ENCODE peak calls at places on chromosomes 16 and 17, in seven cellular contexts. V is anterior cingulate cortex; Y is non-pigmented ciliary epithelial cell; J is tibial artery; C is central memory CD4-positive, alpha-beta T cell; F is renal cortical epithelial cell; G is AG10803. D is an unnamed sample.
A peak's percentile ranks its signal among the peaks of the same experiment; 100 is the strongest.

GRCh38 chr16:48291754-48292153 is 44.4 kb upstream of the ABCC11 start:
- DNase-seq in Y (no peak), F (no peak), V (no peak), J (no peak), C (no peak), G (no peak), D (no peak)

GRCh38 chr17:56141046-56141839 is 12.0 kb upstream of the ANKFN1 start:
- DNase-seq in V (no peak), J (no peak), C (no peak), F (no peak), G (peak; percentile 91), Y (no peak), D (no peak)

GRCh38 chr17:67500261-67500660 is 123.2 kb downstream of the PITPNC1 start:
- DNase-seq in Y (no peak), V (no peak), J (no peak), F (no peak), G (no peak), C (no peak), D (no peak)

GRCh38 chr16:23428351-23428750 is 24.6 kb downstream of the COG7 start:
- DNase-seq in J (no peak), C (no peak), F (no peak), G (no peak), V (no peak), Y (no peak), D (no peak)

GRCh38 chr16:22631264-22631663 is 120.6 kb downstream of the NPIPB5 start:
- DNase-seq in F (no peak), Y (no peak), C (no peak), J (no peak), V (no peak), G (no peak), D (no peak)

GRCh38 chr16:879461-879861 is 78.9 kb upstream of the GNG13 start:
- DNase-seq in Y (no peak), V (no peak), F (no peak), J (no peak), G (no peak), C (no peak), D (peak; percentile 82)

GRCh38 chr17:42101513-42102292 is 3.4 kb upstream of the ZNF385C start:
- DNase-seq in V (peak; percentile 29), G (peak; percentile 57), Y (peak; percentile 22), C (peak; percentile 35), F (peak; percentile 46), J (peak; percentile 82), D (no peak)

GRCh38 chr16:69890114-69890890 is 60.8 kb upstream of the CLEC18A start:
- DNase-seq in F (peak; percentile 89), Y (no peak), V (peak; percentile 88), J (peak; percentile 77), G (peak; percentile 75), C (no peak), D (peak; percentile 22)

GRCh38 chr17:64313577-64313976 is 50.5 kb upstream of the TEX2 start:
- DNase-seq in Y (no peak), G (no peak), F (no peak), J (no peak), C (no peak), V (no peak), D (no peak)

GRCh38 chr17:58377005-58377660 is 25.1 kb upstream of the SUPT4H1 start:
- DNase-seq in C (no peak), F (peak; percentile 54), G (no peak), V (no peak), Y (no peak), J (no peak), D (peak; percentile 81)

GRCh38 chr17:4206945-4207344 is 56.8 kb downstream of the ANKFY1 start:
- DNase-seq in F (no peak), V (no peak), J (no peak), G (no peak), Y (no peak), C (no peak), D (no peak)

GRCh38 chr16:73697336-73697735 is 599.3 kb upstream of the PSMD7 start:
- DNase-seq in G (no peak), J (no peak), F (no peak), C (no peak), Y (no peak), V (no peak), D (no peak)

GRCh38 chr16:48824271-48824670 is 214.3 kb upstream of the N4BP1 start:
- DNase-seq in G (no peak), Y (no peak), J (no peak), V (no peak), F (no peak), C (no peak), D (no peak)

GRCh38 chr17:60139438-60140285 is 10.1 kb upstream of the CA4 start:
- DNase-seq in F (peak; percentile 25), Y (no peak), G (peak; percentile 55), V (no peak), C (peak; percentile 55), J (no peak), D (peak; percentile 75)

GRCh38 chr17:80119839-80120238 is 18.5 kb downstream of the GAA start:
- DNase-seq in F (no peak), G (no peak), C (no peak), Y (no peak), V (no peak), J (no peak), D (no peak)

D was measured in upper lobe of left lung.